ENCODE peak calls at places on chromosomes 11 and 22, in four cellular contexts. One of them, this sample, is unnamed.

GRCh38 chr11:27807594-27807993 is 107.3 kb upstream of the BDNF start:
- DNase-seq in left ventricle myocardium superior: no peak
- DNase-seq in H9: no peak
- DNase-seq in hippocampal formation: no peak
- DNase-seq in this sample: no peak

GRCh38 chr22:26436903-26437515 is 7.9 kb downstream of the ASPHD2 start:
- DNase-seq in H9: no peak
- DNase-seq in left ventricle myocardium superior: no peak
- DNase-seq in hippocampal formation: no peak
- DNase-seq in this sample: no peak

GRCh38 chr11:76769071-76769560 is 14.0 kb upstream of the TSKU start:
- DNase-seq in left ventricle myocardium superior: peak; percentile 34
- DNase-seq in H9: no peak
- DNase-seq in hippocampal formation: no peak
- DNase-seq in this sample: no peak

GRCh38 chr11:97202613-97203292 is 812.9 kb downstream of the JRKL start:
- DNase-seq in hippocampal formation: no peak
- DNase-seq in left ventricle myocardium superior: no peak
- DNase-seq in H9: no peak
- DNase-seq in this sample: no peak

GRCh38 chr22:30326704-30327362 is at the start of gene TBC1D10A:
- DNase-seq in hippocampal formation: peak; percentile 74
- DNase-seq in H9: peak; percentile 98
- DNase-seq in left ventricle myocardium superior: peak; percentile 96
- DNase-seq in this sample: peak; percentile 91

GRCh38 chr11:40054631-40055030 is 1404.8 kb downstream of the LRRC4C start:
- DNase-seq in H9: no peak
- DNase-seq in hippocampal formation: no peak
- DNase-seq in left ventricle myocardium superior: no peak
- DNase-seq in this sample: no peak

GRCh38 chr11:9180784-9181183 is 84.4 kb downstream of the DENND5A start:
- DNase-seq in left ventricle myocardium superior: no peak
- DNase-seq in hippocampal formation: no peak
- DNase-seq in H9: no peak
- DNase-seq in this sample: no peak

GRCh38 chr22:44254811-44255210 is 57.9 kb downstream of the SHISAL1 start:
- DNase-seq in hippocampal formation: no peak
- DNase-seq in H9: no peak
- DNase-seq in left ventricle myocardium superior: no peak
- DNase-seq in this sample: no peak

GRCh38 chr11:111777094-111778046 is 11.2 kb upstream of the PPP2R1B start:
- DNase-seq in H9: no peak
- DNase-seq in hippocampal formation: no peak
- DNase-seq in left ventricle myocardium superior: no peak
- DNase-seq in this sample: no peak

GRCh38 chr11:85665756-85666155 is 827 bp upstream of the CREBZF start:
- DNase-seq in hippocampal formation: no peak
- DNase-seq in H9: no peak
- DNase-seq in left ventricle myocardium superior: no peak
- DNase-seq in this sample: no peak

GRCh38 chr11:44817207-44817944 is 90.6 kb downstream of the TSPAN18 start:
- DNase-seq in H9: no peak
- DNase-seq in left ventricle myocardium superior: no peak
- DNase-seq in hippocampal formation: no peak
- DNase-seq in this sample: no peak

GRCh38 chr11:116527180-116527991 is 245.4 kb downstream of the BUD13 start:
- DNase-seq in hippocampal formation: no peak
- DNase-seq in left ventricle myocardium superior: no peak
- DNase-seq in H9: no peak
- DNase-seq in this sample: no peak

GRCh38 chr22:36901411-36902142 is 11.9 kb upstream of the CSF2RB start:
- DNase-seq in left ventricle myocardium superior: no peak
- DNase-seq in hippocampal formation: no peak
- DNase-seq in H9: no peak
- DNase-seq in this sample: no peak

GRCh38 chr11:118929496-118930151 is 3.9 kb upstream of the BCL9L start:
- DNase-seq in hippocampal formation: peak; percentile 81
- DNase-seq in H9: peak; percentile 93
- DNase-seq in left ventricle myocardium superior: peak; percentile 84
- DNase-seq in this sample: peak; percentile 81

GRCh38 chr22:25419247-25420113 is 145.0 kb upstream of the GRK3 start:
- DNase-seq in hippocampal formation: no peak
- DNase-seq in left ventricle myocardium superior: no peak
- DNase-seq in H9: no peak
- DNase-seq in this sample: no peak

GRCh38 chr22:43388420-43388851 is 23.4 kb upstream of the MPPED1 start:
- DNase-seq in left ventricle myocardium superior: peak; percentile 86
- DNase-seq in hippocampal formation: peak; percentile 51
- DNase-seq in H9: peak; percentile 90
- DNase-seq in this sample: peak; percentile 65

GRCh38 chr11:65615950-65616574 is 486 bp downstream of the PCNX3 start:
- DNase-seq in left ventricle myocardium superior: peak; percentile 77
- DNase-seq in hippocampal formation: no peak
- DNase-seq in H9: no peak
- DNase-seq in this sample: peak; percentile 58

GRCh38 chr11:14679662-14680061 is 36.1 kb downstream of the PDE3B start:
- DNase-seq in hippocampal formation: no peak
- DNase-seq in left ventricle myocardium superior: no peak
- DNase-seq in H9: no peak
- DNase-seq in this sample: no peak

GRCh38 chr11:16036218-16036617 is 320.1 kb downstream of the SOX6 start:
- DNase-seq in left ventricle myocardium superior: no peak
- DNase-seq in hippocampal formation: no peak
- DNase-seq in H9: no peak
- DNase-seq in this sample: no peak

GRCh38 chr11:126426126-126426525 is 70.6 kb downstream of the ST3GAL4 start:
- DNase-seq in left ventricle myocardium superior: no peak
- DNase-seq in H9: no peak
- DNase-seq in hippocampal formation: no peak
- DNase-seq in this sample: no peak

GRCh38 chr11:116960916-116961315 is 123.5 kb upstream of the APOA1 start:
- DNase-seq in H9: no peak
- DNase-seq in left ventricle myocardium superior: no peak
- DNase-seq in hippocampal formation: no peak
- DNase-seq in this sample: no peak

GRCh38 chr11:71402878-71403277 is 45.3 kb downstream of the DHCR7 start:
- DNase-seq in left ventricle myocardium superior: no peak
- DNase-seq in H9: no peak
- DNase-seq in hippocampal formation: no peak
- DNase-seq in this sample: no peak

This sample was measured in left ventricle myocardium inferior.